ENCODE peak calls at places on chromosomes 4 and X, in four cellular contexts. O is thoracic aorta; L is effector memory CD4-positive, alpha-beta T cell; C is fibroblast of lung. X is an unnamed sample.
A peak's percentile ranks its signal among the peaks of the same experiment; 100 is the strongest.

GRCh38 chr4:768076-768475 is 57.9 kb downstream of the CPLX1 start:
- DNase-seq in C (no peak), O (no peak), L (no peak), X (no peak)

GRCh38 chr4:169147217-169147616 is 123.5 kb downstream of the SH3RF1 start:
- DNase-seq in C (no peak), L (no peak), O (no peak), X (no peak)

GRCh38 chr4:150960818-150961217 is 54.3 kb downstream of the LRBA start:
- DNase-seq in L (no peak), C (peak; percentile 31), O (no peak), X (no peak)

GRCh38 chr4:182337366-182337765 is 94.2 kb downstream of the TENM3 start:
- DNase-seq in O (no peak), C (peak; percentile 29), L (no peak), X (no peak)

GRCh38 chrX:24619647-24620046 is 27.5 kb downstream of the PCYT1B start:
- DNase-seq in C (peak; percentile 62), O (no peak), L (no peak), X (peak; percentile 0)

GRCh38 chr4:26122690-26123089 is 198.1 kb upstream of the RBPJ start:
- DNase-seq in O (no peak), C (no peak), L (no peak), X (no peak)

GRCh38 chr4:159498371-159499115 is 395.7 kb downstream of the RAPGEF2 start:
- DNase-seq in O (no peak), L (no peak), C (no peak), X (no peak)

GRCh38 chr4:184287697-184288255 is 70.1 kb upstream of the ENPP6 start:
- DNase-seq in C (peak; percentile 85), O (no peak), L (no peak), X (peak; percentile 21)

GRCh38 chr4:1399508-1400190 is 6.6 kb downstream of the NKX1-1 start:
- DNase-seq in L (no peak), C (no peak), O (no peak), X (no peak)

GRCh38 chrX:72216973-72217372 is 21.9 kb downstream of the ERCC6L start:
- DNase-seq in O (no peak), L (no peak), C (no peak), X (no peak)

GRCh38 chr4:37989398-37990260 is 29.4 kb downstream of the PTTG2 start:
- DNase-seq in L (no peak), C (no peak), O (no peak), X (no peak)

GRCh38 chr4:78610546-78611214 is 59.1 kb downstream of the ANXA3 start:
- DNase-seq in L (no peak), O (no peak), C (peak; percentile 36), X (no peak)
- H3K27ac ChIP-seq in L (no peak overlapping the region), O (no peak overlapping the region), C (no peak overlapping the region), X (no peak overlapping the region)

GRCh38 chrX:130025256-130025655 is 42.8 kb downstream of the BCORL1 start:
- DNase-seq in C (no peak), O (no peak), L (no peak), X (no peak)
- H3K27ac ChIP-seq in C (no peak overlapping the region), O (no peak overlapping the region), L (no peak overlapping the region), X (no peak overlapping the region)

GRCh38 chr4:74651198-74651597 is 143.1 kb downstream of the BTC start:
- DNase-seq in O (no peak), C (no peak), L (no peak), X (no peak)
- H3K27ac ChIP-seq in O (no peak overlapping the region), C (no peak overlapping the region), L (no peak overlapping the region), X (no peak overlapping the region)

GRCh38 chrX:134173541-134174272 is 63.3 kb upstream of the CCDC160 start:
- DNase-seq in L (no peak), O (no peak), C (no peak), X (no peak)

GRCh38 chrX:134171661-134172587 is 65.1 kb upstream of the CCDC160 start:
- DNase-seq in O (no peak), C (peak; percentile 20), L (no peak), X (no peak)

GRCh38 chrX:134174859-134175258 is 62.1 kb upstream of the CCDC160 start:
- DNase-seq in L (no peak), O (no peak), C (no peak), X (no peak)

GRCh38 chrX:134172588-134173259 is 64.3 kb upstream of the CCDC160 start:
- DNase-seq in L (no peak), C (peak; percentile 15), O (no peak), X (no peak)

GRCh38 chrX:134174273-134174660 is 62.7 kb upstream of the CCDC160 start:
- DNase-seq in L (no peak), O (no peak), C (no peak), X (no peak)
- H3K27ac ChIP-seq in L (no peak overlapping the region), O (no peak overlapping the region), C (no peak overlapping the region), X (no peak overlapping the region)

DNA sequence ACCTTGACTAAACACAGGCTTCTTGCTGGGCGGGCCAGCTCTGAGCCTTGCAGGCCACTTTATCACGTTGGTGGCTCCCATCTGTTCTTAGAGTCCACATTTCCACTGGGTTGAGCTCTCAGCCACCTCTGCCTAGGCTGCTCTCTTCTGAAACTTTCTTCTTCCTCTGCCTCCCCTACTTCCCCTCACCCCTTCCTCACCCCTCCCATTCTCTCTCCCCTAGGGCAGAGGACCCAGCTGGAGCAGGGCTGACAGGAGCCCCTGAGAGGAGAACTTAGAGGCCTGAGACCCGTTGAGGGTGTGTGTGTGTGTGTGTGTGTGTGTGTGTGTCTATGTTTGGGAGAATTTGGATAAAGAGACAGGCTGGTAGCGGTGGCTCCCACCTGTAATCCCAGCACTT is 19.9 kb upstream of the TMSB4X start:
- DNase-seq in L (no peak), O (no peak), C (no peak), X (no peak)
- H3K27ac ChIP-seq in L (peak overlapping the region; percentile 88), O (peak overlapping the region; percentile 50), C (no peak overlapping the region), X (no peak overlapping the region)

GRCh38 chr4:85491527-85491926 is 16.6 kb downstream of the ARHGAP24 start:
- DNase-seq in L (no peak), O (no peak), C (no peak), X (no peak)

GRCh38 chr4:85486425-85487101 is 11.6 kb downstream of the ARHGAP24 start:
- DNase-seq in L (no peak), C (peak; percentile 41), O (no peak), X (no peak)

GRCh38 chr4:85488416-85488815 is 13.5 kb downstream of the ARHGAP24 start:
- DNase-seq in L (no peak), O (no peak), C (no peak), X (no peak)

DNA sequence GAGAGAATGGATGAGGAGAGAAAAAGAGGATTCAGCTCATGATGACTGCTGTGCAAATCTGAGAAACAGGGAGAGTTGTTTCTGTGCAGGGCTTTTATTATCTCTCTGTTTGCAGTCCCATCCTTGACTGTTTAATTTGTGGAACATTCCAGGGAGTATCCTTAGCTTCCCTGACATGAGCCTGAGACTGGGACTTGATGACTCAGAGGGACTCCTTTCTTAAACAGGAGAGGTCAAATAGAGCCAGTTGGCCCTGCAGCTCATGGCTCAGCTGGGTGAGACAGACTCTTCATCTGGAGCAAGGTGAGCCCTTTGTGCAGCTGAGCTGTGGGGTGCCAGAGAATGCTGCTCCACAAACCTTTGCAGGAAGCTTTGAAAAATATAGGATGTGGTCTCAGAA is 14.3 kb downstream of the ARHGAP24 start:
- DNase-seq in C (peak; percentile 52), L (no peak), O (no peak), X (no peak)
- H3K27ac ChIP-seq in C (no peak overlapping the region), L (no peak overlapping the region), O (no peak overlapping the region), X (no peak overlapping the region)

GRCh38 chrX:110171442-110171841 is 146.4 kb downstream of the AMMECR1 start:
- DNase-seq in L (no peak), O (no peak), C (no peak), X (no peak)

GRCh38 chrX:110170029-110170428 is 147.9 kb downstream of the AMMECR1 start:
- DNase-seq in C (no peak), O (no peak), L (no peak), X (no peak)

GRCh38 chrX:110172215-110172614 is 145.7 kb downstream of the AMMECR1 start:
- DNase-seq in O (no peak), C (no peak), L (no peak), X (no peak)

GRCh38 chrX:110175146-110175545 is 142.7 kb downstream of the AMMECR1 start:
- DNase-seq in C (no peak), O (no peak), L (no peak), X (no peak)

DNA sequence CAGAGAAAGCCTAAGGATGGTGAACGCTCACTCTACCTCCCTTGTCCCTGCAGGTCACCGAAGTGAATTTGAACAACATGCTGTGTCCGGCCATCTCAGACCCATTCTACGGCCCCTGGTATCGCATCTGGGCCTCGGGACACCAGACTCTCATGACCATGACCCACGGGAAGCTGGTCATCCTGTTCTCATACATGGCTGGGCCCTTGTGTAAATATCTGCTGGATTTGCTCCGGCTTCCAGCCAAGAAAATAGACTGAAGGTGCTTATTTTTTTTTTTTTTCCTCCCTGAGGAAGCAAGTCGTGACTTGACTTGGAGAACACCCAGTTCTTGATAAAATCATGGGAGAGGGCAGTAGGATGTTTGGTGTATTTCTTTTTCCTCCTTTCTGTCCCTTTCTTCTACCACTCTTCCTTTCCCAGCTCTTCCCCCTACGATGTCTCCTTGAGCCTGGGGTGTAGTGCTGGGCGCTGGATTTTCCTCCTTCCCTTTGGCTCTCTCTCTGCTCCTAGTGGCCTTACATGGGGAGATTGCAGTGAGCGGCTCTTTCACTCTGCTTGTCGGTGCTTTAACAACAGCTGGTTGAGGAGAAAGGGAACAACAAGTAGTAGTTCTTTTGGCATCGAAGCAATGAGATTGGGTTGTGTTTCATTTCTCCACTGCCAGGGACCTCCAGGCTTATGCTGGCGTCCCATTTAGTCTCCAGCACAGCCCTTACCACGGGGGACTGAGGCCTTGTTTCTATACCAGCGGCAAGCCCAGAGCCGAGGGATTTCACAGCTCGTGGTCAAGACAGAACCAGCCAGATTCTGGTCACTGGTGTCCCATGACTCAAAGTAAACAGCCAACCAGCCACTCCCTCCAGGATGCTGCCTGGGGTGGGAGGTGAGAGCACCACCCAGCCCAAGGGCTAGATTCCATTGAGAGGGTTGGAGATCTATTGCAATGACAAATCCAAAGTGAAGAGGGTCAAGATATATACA is 144.4 kb downstream of the AMMECR1 start:
- DNase-seq in C (peak; percentile 18), O (no peak), L (no peak), X (no peak)
- H3K27ac ChIP-seq in C (no peak overlapping the region), O (peak overlapping the region; percentile 47), L (no peak overlapping the region), X (no peak overlapping the region)

DNA sequence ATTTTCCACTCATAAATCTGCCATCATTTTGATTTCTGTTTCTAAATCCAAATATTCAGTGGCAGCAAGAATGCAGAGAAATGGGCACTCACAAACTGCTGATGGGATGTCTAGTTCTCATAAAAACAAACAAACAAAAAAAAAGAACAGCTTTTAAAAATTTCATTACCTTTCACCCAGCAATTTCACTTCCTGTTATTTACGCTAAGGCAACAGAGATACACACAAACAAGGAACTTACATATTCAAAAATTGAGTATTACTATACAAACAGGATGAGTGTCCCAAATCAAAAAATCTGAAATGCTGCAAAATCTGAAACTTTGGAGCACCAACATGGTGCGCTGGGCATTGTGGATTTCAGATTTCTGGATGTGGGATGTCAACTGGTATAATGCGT is 36.4 kb downstream of the FAT1 start:
- DNase-seq in L (no peak), O (no peak), C (no peak), X (no peak)
- H3K27ac ChIP-seq in L (no peak overlapping the region), O (no peak overlapping the region), C (no peak overlapping the region), X (no peak overlapping the region)

DNA sequence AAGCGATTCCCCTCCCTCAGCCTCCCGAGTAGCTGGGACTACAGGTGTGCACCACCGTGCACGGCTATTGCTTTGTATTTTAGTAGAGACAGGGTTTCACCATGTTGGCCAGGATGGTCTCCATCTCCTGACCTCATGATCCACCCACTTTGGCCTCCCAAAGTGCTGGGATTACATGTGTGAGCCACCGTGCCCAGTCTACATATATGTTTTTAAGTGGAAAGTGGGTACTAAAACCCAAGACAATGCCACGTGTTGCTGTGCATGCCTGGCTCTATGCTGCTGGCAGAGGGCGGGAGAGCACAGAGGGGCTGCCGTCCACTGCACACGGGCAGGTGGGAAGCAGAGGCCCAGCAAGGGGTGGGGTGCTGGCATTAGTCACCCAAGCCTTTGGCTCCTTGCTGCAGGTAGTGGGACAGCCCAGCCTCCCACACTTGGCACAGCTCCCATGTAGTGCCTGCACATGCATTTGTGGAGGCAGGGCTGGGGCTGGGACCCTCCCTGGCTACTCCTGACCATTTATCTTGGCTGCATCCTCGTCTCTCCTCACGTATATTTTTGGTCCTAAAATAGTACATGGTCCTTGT is 3.5 kb downstream of the EMD start:
- DNase-seq in L (no peak), O (no peak), C (no peak), X (no peak)
- H3K27ac ChIP-seq in L (no peak overlapping the region), O (no peak overlapping the region), C (no peak overlapping the region), X (no peak overlapping the region)

X was measured in AG04450.